ENCODE peak calls at places on chromosome 2, in seven cellular contexts. One of them, this sample, is unnamed.

GRCh38 chr2:54728669-54729120 is 5.2 kb downstream of the EML6 start:
- DNase-seq in prostate gland: no peak
- DNase-seq in body of pancreas: no peak
- DNase-seq in uterus: no peak
- DNase-seq in upper lobe of left lung: no peak
- DNase-seq in K562: no peak
- DNase-seq in endodermal cell: no peak
- DNase-seq in this sample: no peak

GRCh38 chr2:205682239-205683021 is at the start of gene NRP2:
- DNase-seq in prostate gland: peak
- DNase-seq in body of pancreas: peak
- DNase-seq in uterus: peak
- DNase-seq in upper lobe of left lung: peak
- DNase-seq in K562: peak
- DNase-seq in endodermal cell: peak
- DNase-seq in this sample: peak

GRCh38 chr2:28509361-28509760 is 13.5 kb downstream of the PLB1 start:
- DNase-seq in prostate gland: no peak
- DNase-seq in body of pancreas: no peak
- DNase-seq in uterus: no peak
- DNase-seq in upper lobe of left lung: no peak
- DNase-seq in K562: no peak
- DNase-seq in endodermal cell: no peak
- DNase-seq in this sample: no peak

GRCh38 chr2:218873359-218874194 is 7.1 kb upstream of the WNT10A start:
- DNase-seq in prostate gland: no peak
- DNase-seq in body of pancreas: no peak
- DNase-seq in uterus: no peak
- DNase-seq in upper lobe of left lung: peak
- DNase-seq in K562: no peak
- DNase-seq in endodermal cell: peak
- DNase-seq in this sample: no peak

GRCh38 chr2:162480067-162480466 is 136.1 kb downstream of the GCA start:
- DNase-seq in prostate gland: no peak
- DNase-seq in body of pancreas: no peak
- DNase-seq in uterus: no peak
- DNase-seq in upper lobe of left lung: no peak
- DNase-seq in K562: no peak
- DNase-seq in endodermal cell: no peak
- DNase-seq in this sample: no peak

GRCh38 chr2:57760448-57760847 is 286.2 kb upstream of the VRK2 start:
- DNase-seq in prostate gland: no peak
- DNase-seq in body of pancreas: no peak
- DNase-seq in uterus: no peak
- DNase-seq in upper lobe of left lung: no peak
- DNase-seq in K562: no peak
- DNase-seq in endodermal cell: no peak
- DNase-seq in this sample: no peak

GRCh38 chr2:113167115-113167932 is 6.4 kb upstream of the PSD4 start:
- DNase-seq in prostate gland: no peak
- DNase-seq in body of pancreas: peak
- DNase-seq in uterus: no peak
- DNase-seq in upper lobe of left lung: no peak
- DNase-seq in K562: no peak
- DNase-seq in endodermal cell: no peak
- DNase-seq in this sample: peak

GRCh38 chr2:176072951-176073904 is 10.5 kb downstream of the EVX2 start:
- DNase-seq in prostate gland: no peak
- DNase-seq in body of pancreas: no peak
- DNase-seq in uterus: no peak
- DNase-seq in upper lobe of left lung: peak
- DNase-seq in K562: no peak
- DNase-seq in endodermal cell: peak
- DNase-seq in this sample: no peak

GRCh38 chr2:150410809-150411208 is 76.7 kb downstream of the RND3 start:
- DNase-seq in prostate gland: no peak
- DNase-seq in body of pancreas: no peak
- DNase-seq in uterus: no peak
- DNase-seq in upper lobe of left lung: no peak
- DNase-seq in K562: no peak
- DNase-seq in endodermal cell: peak
- DNase-seq in this sample: no peak

GRCh38 chr2:29878898-29879297 is 42.5 kb downstream of the ALK start:
- DNase-seq in prostate gland: no peak
- DNase-seq in body of pancreas: no peak
- DNase-seq in uterus: no peak
- DNase-seq in upper lobe of left lung: no peak
- DNase-seq in K562: no peak
- DNase-seq in endodermal cell: no peak
- DNase-seq in this sample: no peak

GRCh38 chr2:205785507-205786222 is 103.4 kb downstream of the NRP2 start:
- DNase-seq in prostate gland: no peak
- DNase-seq in body of pancreas: no peak
- DNase-seq in uterus: no peak
- DNase-seq in upper lobe of left lung: no peak
- DNase-seq in K562: no peak
- DNase-seq in endodermal cell: no peak
- DNase-seq in this sample: no peak

GRCh38 chr2:86783615-86784339 is 6.9 kb downstream of the CD8A start:
- DNase-seq in prostate gland: no peak
- DNase-seq in body of pancreas: no peak
- DNase-seq in uterus: no peak
- DNase-seq in upper lobe of left lung: no peak
- DNase-seq in K562: no peak
- DNase-seq in endodermal cell: no peak
- DNase-seq in this sample: no peak

GRCh38 chr2:100610381-100610831 is 47.6 kb downstream of the PDCL3 start:
- DNase-seq in prostate gland: peak
- DNase-seq in body of pancreas: peak
- DNase-seq in uterus: peak
- DNase-seq in upper lobe of left lung: peak
- DNase-seq in K562: peak
- DNase-seq in endodermal cell: peak
- DNase-seq in this sample: peak

GRCh38 chr2:206392118-206392517 is 51.2 kb upstream of the ADAM23 start:
- DNase-seq in prostate gland: no peak
- DNase-seq in body of pancreas: no peak
- DNase-seq in uterus: no peak
- DNase-seq in upper lobe of left lung: no peak
- DNase-seq in K562: peak
- DNase-seq in endodermal cell: peak
- DNase-seq in this sample: no peak

GRCh38 chr2:28175028-28175427 is 217.6 kb upstream of the FOSL2 start:
- DNase-seq in prostate gland: no peak
- DNase-seq in body of pancreas: no peak
- DNase-seq in uterus: no peak
- DNase-seq in upper lobe of left lung: no peak
- DNase-seq in K562: no peak
- DNase-seq in endodermal cell: peak
- DNase-seq in this sample: no peak

GRCh38 chr2:100756704-100757103 is 63.2 kb upstream of the NPAS2 start:
- DNase-seq in prostate gland: no peak
- DNase-seq in body of pancreas: no peak
- DNase-seq in uterus: no peak
- DNase-seq in upper lobe of left lung: no peak
- DNase-seq in K562: no peak
- DNase-seq in endodermal cell: no peak
- DNase-seq in this sample: no peak

DNA sequence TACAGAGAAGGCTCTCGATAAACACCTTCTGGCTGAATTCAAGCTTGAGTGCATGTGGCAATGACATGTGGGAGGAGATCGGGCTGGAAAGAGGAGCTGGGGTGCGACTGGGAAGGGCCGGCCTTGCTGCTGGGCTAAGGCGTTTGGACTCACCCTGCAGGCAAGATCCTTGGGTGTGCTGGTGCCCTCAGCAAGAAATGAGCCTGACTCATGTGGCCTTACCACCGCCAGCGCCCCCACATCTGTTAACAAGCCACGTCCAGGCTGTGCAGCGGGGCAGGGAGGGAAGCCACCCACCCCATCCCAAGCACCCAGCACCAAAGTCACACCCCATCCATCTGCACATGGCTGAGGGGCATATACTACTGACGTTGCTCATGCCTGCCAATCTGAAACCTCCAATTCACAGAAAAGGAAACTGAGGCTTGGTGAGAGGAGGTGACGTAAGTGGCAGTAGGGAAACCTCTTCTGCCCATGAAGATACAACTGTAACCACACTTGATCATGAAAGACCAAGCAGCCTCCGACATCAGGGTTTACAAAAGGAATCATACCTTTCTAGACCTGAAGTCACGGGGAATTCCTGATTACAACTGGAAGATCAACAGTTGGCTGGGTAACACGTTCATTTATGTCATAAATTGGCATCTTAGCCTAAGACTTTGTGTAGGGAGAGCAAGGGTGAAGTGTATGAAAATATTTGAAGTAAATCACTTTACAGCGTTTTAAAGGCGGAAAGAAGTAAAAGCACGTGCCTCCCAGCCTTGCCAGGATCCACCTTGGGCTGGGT is 1.1 kb downstream of the HS1BP3 start:
- DNase-seq in prostate gland: no peak
- DNase-seq in body of pancreas: no peak
- DNase-seq in uterus: no peak
- DNase-seq in upper lobe of left lung: no peak
- DNase-seq in K562: no peak
- DNase-seq in endodermal cell: no peak
- DNase-seq in this sample: peak
- H3K4me3 ChIP-seq in prostate gland: peak
- H3K4me3 ChIP-seq in body of pancreas: peak
- H3K4me3 ChIP-seq in uterus: peak
- H3K4me3 ChIP-seq in upper lobe of left lung: peak
- H3K4me3 ChIP-seq in K562: peak
- H3K4me3 ChIP-seq in endodermal cell: peak
- H3K4me3 ChIP-seq in this sample: peak

DNA sequence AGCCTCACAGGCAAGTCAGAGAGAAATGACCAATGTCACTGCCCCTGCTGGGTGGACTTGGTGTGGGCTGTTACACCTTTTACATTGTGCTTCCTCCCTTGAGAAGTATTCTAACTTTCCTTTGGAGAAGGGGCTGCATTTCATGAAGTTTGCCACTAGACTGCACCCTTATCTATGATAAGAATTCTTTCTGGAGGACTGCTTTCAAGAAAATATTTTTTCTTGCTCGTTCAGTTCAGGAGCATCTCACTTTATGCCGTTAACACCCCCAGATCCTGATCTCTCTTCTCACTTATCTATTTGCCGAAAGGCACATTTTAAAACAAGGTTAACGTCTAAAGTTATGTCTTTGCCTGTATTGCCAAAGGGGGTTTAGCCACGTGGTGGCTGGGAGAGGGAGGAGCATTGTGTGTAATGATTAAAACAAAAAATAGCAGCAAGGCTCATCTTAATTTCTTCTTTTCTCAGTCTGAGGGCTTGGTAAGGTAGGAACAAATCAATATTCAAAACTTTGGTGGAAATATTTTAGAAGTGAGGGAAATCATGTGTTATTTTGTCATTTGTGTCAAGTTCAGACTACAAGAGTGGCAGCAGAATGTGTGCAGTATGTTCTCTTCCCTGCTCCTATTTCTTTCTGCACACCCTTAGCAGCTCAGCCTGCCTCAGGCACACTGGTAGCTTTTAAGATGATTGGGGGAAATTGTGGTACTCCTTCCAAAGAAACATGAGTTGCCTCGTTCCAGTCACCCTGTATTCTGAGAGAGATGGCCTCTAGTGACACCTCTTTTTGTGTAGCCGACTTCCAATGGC is 1.6 kb upstream of the IGFBP5 start:
- DNase-seq in prostate gland: no peak
- DNase-seq in body of pancreas: no peak
- DNase-seq in uterus: no peak
- DNase-seq in upper lobe of left lung: no peak
- DNase-seq in K562: no peak
- DNase-seq in endodermal cell: no peak
- DNase-seq in this sample: no peak
- TF ChIP-seq CTCF in prostate gland: peak
- TF ChIP-seq CTCF in body of pancreas: peak
- TF ChIP-seq CTCF in uterus: peak
- TF ChIP-seq CTCF in upper lobe of left lung: no peak
- TF ChIP-seq CTCF in K562: peak
- TF ChIP-seq CTCF in endodermal cell: peak
- TF ChIP-seq CTCF in this sample: peak

GRCh38 chr2:163558286-163559009 is 177.4 kb downstream of the FIGN start:
- DNase-seq in prostate gland: no peak
- DNase-seq in body of pancreas: no peak
- DNase-seq in uterus: no peak
- DNase-seq in upper lobe of left lung: no peak
- DNase-seq in K562: no peak
- DNase-seq in endodermal cell: peak
- DNase-seq in this sample: no peak
- H3K4me3 ChIP-seq in prostate gland: no peak
- H3K4me3 ChIP-seq in body of pancreas: no peak
- H3K4me3 ChIP-seq in uterus: no peak
- H3K4me3 ChIP-seq in upper lobe of left lung: no peak
- H3K4me3 ChIP-seq in K562: no peak
- H3K4me3 ChIP-seq in endodermal cell: no peak
- H3K4me3 ChIP-seq in this sample: no peak

DNA sequence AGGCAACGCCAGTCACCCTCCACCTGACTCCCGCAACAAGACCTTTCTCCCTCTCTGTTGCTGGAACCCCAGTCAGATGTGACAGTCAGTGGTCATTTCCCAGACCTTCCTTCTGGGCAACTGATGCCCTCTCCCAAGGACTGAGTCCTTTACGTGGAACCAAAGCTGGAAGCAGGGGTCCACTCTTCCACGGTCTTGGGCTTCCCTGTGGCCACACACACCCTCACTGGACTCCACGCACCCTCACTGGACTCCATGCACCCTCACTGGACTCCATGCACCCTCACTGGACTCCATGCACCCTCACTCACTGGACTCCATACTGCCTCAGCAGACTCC is 7.1 kb downstream of the PTMA start:
- DNase-seq in prostate gland: no peak
- DNase-seq in body of pancreas: no peak
- DNase-seq in uterus: no peak
- DNase-seq in upper lobe of left lung: no peak
- DNase-seq in K562: no peak
- DNase-seq in endodermal cell: no peak
- DNase-seq in this sample: no peak
- TF ChIP-seq CTCF in prostate gland: no peak
- TF ChIP-seq CTCF in body of pancreas: no peak
- TF ChIP-seq CTCF in uterus: no peak
- TF ChIP-seq CTCF in upper lobe of left lung: peak
- TF ChIP-seq CTCF in K562: no peak
- TF ChIP-seq CTCF in endodermal cell: no peak
- TF ChIP-seq CTCF in this sample: no peak

GRCh38 chr2:157443090-157443489 is 799 bp downstream of the CYTIP start:
- DNase-seq in prostate gland: no peak
- DNase-seq in body of pancreas: no peak
- DNase-seq in uterus: no peak
- DNase-seq in upper lobe of left lung: no peak
- DNase-seq in K562: no peak
- DNase-seq in endodermal cell: no peak
- DNase-seq in this sample: no peak
- H3K4me3 ChIP-seq in prostate gland: no peak
- H3K4me3 ChIP-seq in body of pancreas: no peak
- H3K4me3 ChIP-seq in uterus: no peak
- H3K4me3 ChIP-seq in upper lobe of left lung: no peak
- H3K4me3 ChIP-seq in K562: no peak
- H3K4me3 ChIP-seq in endodermal cell: no peak
- H3K4me3 ChIP-seq in this sample: peak

GRCh38 chr2:33412920-33413319 is 63.5 kb upstream of the RASGRP3 start:
- DNase-seq in prostate gland: no peak
- DNase-seq in body of pancreas: no peak
- DNase-seq in uterus: no peak
- DNase-seq in upper lobe of left lung: no peak
- DNase-seq in K562: peak
- DNase-seq in endodermal cell: no peak
- DNase-seq in this sample: no peak
- TF ChIP-seq CTCF in prostate gland: no peak
- TF ChIP-seq CTCF in body of pancreas: no peak
- TF ChIP-seq CTCF in uterus: peak
- TF ChIP-seq CTCF in upper lobe of left lung: no peak
- TF ChIP-seq CTCF in K562: peak
- TF ChIP-seq CTCF in endodermal cell: peak
- TF ChIP-seq CTCF in this sample: peak